ENCODE peak calls at places on chromosomes 4 and X, in four cellular contexts. C is endothelial cell of umbilical vein, J is esophagus squamous epithelium, T is stomach. D is an unnamed sample.

GRCh38 chr4:86331362-86331761 is 28.5 kb downstream of the MAPK10 start:
- DNase-seq in C (no peak), J (no peak), T (no peak), D (no peak)

GRCh38 chr4:52837716-52838558 is 24.2 kb upstream of the RASL11B start:
- DNase-seq in J (no peak), T (no peak), C (no peak), D (no peak)

GRCh38 chrX:19040373-19040772 is 56.5 kb upstream of the PHKA2 start:
- DNase-seq in T (no peak), J (no peak), C (peak), D (no peak)

GRCh38 chrX:154991039-154991438 is 31.5 kb downstream of the F8 start:
- DNase-seq in T (no peak), J (no peak), C (no peak), D (no peak)

GRCh38 chrX:10401239-10401638 is 219.1 kb downstream of the MID1 start:
- DNase-seq in J (no peak), T (no peak), C (no peak), D (no peak)

GRCh38 chrX:39895228-39896110 is 202.3 kb downstream of the BCOR start:
- DNase-seq in J (no peak), T (peak), C (no peak), D (no peak)

GRCh38 chrX:96685205-96686099 is 810 bp downstream of the DIAPH2 start:
- DNase-seq in J (no peak), T (peak), C (peak), D (peak)

GRCh38 chr4:74671074-74671698 is 123.1 kb downstream of the BTC start:
- DNase-seq in T (peak), J (peak), C (peak), D (no peak)

GRCh38 chr4:40409835-40410234 is 74.7 kb downstream of the CHRNA9 start:
- DNase-seq in T (no peak), C (no peak), J (no peak), D (no peak)

GRCh38 chr4:4666693-4667642 is 125.1 kb upstream of the STX18 start:
- DNase-seq in J (no peak), T (no peak), C (no peak), D (no peak)

GRCh38 chr4:68180858-68181531 is 51.3 kb upstream of the TMPRSS11F start:
- DNase-seq in T (no peak), J (no peak), C (no peak), D (no peak)

GRCh38 chr4:171813195-171813955 is at the start of gene GALNTL6:
- DNase-seq in J (no peak), C (no peak), T (no peak), D (no peak)

GRCh38 chrX:129773649-129774458 is 5.9 kb upstream of the SASH3 start:
- DNase-seq in J (no peak), T (no peak), C (no peak), D (no peak)

GRCh38 chr4:115042496-115042895 is 70.9 kb downstream of the NDST4 start:
- DNase-seq in C (no peak), J (no peak), T (no peak), D (no peak)

GRCh38 chrX:37060999-37061398 is 52.8 kb downstream of the FAM47C start:
- DNase-seq in J (no peak), T (no peak), C (peak), D (no peak)

GRCh38 chr4:108223313-108223712 is 54.6 kb upstream of the LEF1 start:
- DNase-seq in C (no peak), J (no peak), T (no peak), D (no peak)

GRCh38 chrX:14409341-14409740 is 120.0 kb upstream of the GLRA2 start:
- DNase-seq in C (no peak), J (no peak), T (no peak), D (no peak)

GRCh38 chrX:23511783-23512182 is 155.5 kb upstream of the PRDX4 start:
- DNase-seq in J (no peak), T (no peak), C (no peak), D (no peak)

GRCh38 chr4:102614801-102615200 is 113.6 kb downstream of the NFKB1 start:
- DNase-seq in T (no peak), C (no peak), J (no peak), D (no peak)

GRCh38 chr4:66688674-66689073 is 856.6 kb downstream of the CENPC start:
- DNase-seq in J (no peak), C (peak), T (no peak), D (no peak)

GRCh38 chr4:32700838-32701237 is 1980.7 kb downstream of the PCDH7 start:
- DNase-seq in T (no peak), C (no peak), J (no peak), D (no peak)

GRCh38 chr4:82104578-82104977 is 269.2 kb downstream of the HNRNPD start:
- DNase-seq in J (no peak), T (no peak), C (no peak), D (no peak)

GRCh38 chr4:31370866-31371465 is 650.8 kb downstream of the PCDH7 start:
- DNase-seq in C (peak), J (no peak), T (no peak), D (no peak)

GRCh38 chr4:41213563-41214157 is 682 bp downstream of the APBB2 start:
- DNase-seq in J (no peak), T (no peak), C (peak), D (no peak)

GRCh38 chr4:60683953-60684352 is 516.2 kb upstream of the ADGRL3 start:
- DNase-seq in T (no peak), C (no peak), J (no peak), D (no peak)

GRCh38 chr4:48307528-48307927 is 33.8 kb upstream of the SLAIN2 start:
- DNase-seq in C (no peak), T (no peak), J (no peak), D (no peak)

GRCh38 chr4:48300004-48300403 is 30.4 kb upstream of the TEC start:
- DNase-seq in T (no peak), J (no peak), C (no peak), D (no peak)

GRCh38 chr4:48299560-48299959 is 29.9 kb upstream of the TEC start:
- DNase-seq in C (no peak), T (no peak), J (no peak), D (no peak)

DNA sequence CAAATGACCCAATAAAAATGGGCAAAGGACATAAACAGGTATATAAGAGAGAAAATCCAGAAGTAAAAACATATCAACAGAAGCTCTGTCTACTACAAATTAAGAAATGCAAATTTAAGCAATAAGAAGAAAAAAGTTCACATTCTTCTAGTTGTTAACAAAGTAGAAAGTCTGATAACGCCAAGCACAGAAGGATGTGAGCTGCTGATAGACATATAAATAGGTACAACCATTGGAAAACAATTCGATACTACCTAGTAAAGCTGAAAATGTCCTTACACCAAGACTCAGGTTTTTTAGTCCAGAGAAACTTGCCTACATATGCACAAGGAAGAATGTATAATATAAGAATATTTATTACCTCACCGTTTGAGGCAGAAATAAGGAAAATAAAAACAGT is 35.8 kb upstream of the SLAIN2 start:
- DNase-seq in J (no peak), T (no peak), C (no peak), D (no peak)
- H3K4me3 ChIP-seq in J (no peak), T (no peak), C (no peak), D (no peak)

GRCh38 chrX:112913807-112914206 is 73.2 kb upstream of the AMOT start:
- DNase-seq in J (no peak), T (no peak), C (no peak), D (no peak)
- TF ChIP-seq CTCF in J (no peak), T (no peak), C (no peak), D (no peak)

GRCh38 chr4:8702516-8703400 is 110.2 kb downstream of the CPZ start:
- DNase-seq in T (peak), J (no peak), C (no peak), D (no peak)
- TF ChIP-seq POLR2A in T (no peak), J (no peak), C (no peak), D (no peak)

DNA sequence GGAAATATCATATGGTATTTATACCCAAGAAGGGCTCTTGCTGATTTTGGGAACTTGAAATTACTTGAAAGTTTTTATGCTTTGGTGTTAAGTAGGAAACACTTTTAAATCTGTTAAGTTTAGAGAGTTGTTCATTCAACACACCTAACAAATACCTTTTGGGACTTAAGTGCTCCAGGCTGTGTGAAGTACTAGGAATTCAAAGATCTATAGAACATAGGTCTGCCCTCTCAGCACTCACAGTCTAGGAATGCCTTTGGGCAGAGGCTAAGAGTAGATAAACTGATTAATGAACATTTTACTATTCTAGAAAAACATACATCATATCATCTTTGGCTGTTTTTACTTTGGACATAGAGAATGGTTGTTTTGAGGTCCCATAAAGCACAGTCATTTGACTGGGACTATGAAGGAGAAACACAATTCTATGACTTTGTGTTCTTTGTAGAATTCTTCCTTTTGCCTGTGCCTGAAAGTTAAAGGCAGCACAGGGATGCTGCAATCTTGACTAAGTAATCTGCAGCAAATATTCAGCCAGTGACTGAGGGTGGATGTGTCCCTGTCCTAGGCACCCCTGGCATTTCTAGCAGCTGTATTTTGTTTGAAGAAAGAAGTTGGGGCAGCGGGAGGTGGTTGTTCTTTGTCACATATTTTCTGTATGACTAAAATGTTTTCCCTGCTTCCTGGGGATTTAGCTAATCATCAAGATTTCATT is 8.3 kb downstream of the BMP3 start:
- DNase-seq in T (no peak), C (no peak), J (no peak), D (no peak)
- H3K4me3 ChIP-seq in T (no peak), C (no peak), J (no peak), D (no peak)

DNA sequence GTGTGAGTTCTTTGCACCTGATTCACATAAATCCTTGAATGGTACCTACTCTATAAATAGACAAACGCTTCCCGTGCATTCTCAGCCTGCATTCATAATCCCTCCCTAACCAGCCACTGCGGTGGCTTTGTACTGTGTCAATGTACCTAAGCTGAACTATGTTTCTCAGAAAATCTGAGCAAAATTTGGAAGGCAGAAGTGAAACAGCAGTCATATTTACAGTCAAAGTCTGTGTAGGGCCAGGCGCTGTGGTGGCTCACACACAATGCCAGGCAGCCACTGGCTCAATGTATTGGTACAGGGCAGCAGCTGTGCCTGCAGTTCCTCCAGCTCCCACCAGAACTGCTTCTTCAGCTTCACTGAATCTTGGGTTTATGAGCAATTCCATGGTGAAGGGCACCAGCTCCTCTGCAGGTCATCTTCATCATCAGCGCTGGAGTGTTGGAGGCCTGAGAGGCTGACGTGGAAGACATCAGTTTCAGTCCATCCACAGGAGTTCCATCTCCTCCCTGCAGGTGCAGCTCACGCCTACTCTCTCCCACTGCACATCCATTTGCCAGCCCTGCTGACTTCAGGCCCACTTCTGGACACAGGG is 32.3 kb upstream of the IRF2 start:
- DNase-seq in C (no peak), J (peak), T (no peak), D (no peak)
- TF ChIP-seq CTCF in C (peak), J (no peak), T (no peak), D (no peak)

GRCh38 chrX:49100704-49101628 is 21.3 kb upstream of the WDR45 start:
- DNase-seq in C (peak), T (peak), J (peak), D (peak)
- TF ChIP-seq POLR2A in C (peak), T (no peak), J (peak), D (no peak)